ENCODE peak calls at places on chromosomes 3 and 15, in four cellular contexts. Z is MM.1S, G is MCF 10A, W is adrenal gland. S is an unnamed sample.

GRCh38 chr3:1513662-1514061 is 420.8 kb downstream of the CNTN6 start:
- DNase-seq in Z (no peak), W (no peak), G (no peak), S (no peak)

GRCh38 chr15:73046073-73046472 is 6.2 kb upstream of the NEO1 start:
- DNase-seq in Z (no peak), W (no peak), G (no peak), S (no peak)

GRCh38 chr3:71057526-71057894 is 526.0 kb downstream of the FOXP1 start:
- DNase-seq in W (no peak), Z (no peak), G (peak), S (no peak)

GRCh38 chr3:114411811-114412803 is 118.3 kb downstream of the TIGIT start:
- DNase-seq in G (peak), Z (no peak), W (peak), S (no peak)

GRCh38 chr3:69861556-69861955 is 122.3 kb downstream of the MITF start:
- DNase-seq in W (no peak), G (no peak), Z (no peak), S (no peak)

GRCh38 chr3:51681453-51681852 is 10.4 kb downstream of the TEX264 start:
- DNase-seq in W (no peak), Z (peak), G (peak), S (no peak)

GRCh38 chr3:14598143-14598569 is 53.4 kb upstream of the CCDC174 start:
- DNase-seq in W (no peak), G (peak), Z (peak), S (peak)

GRCh38 chr15:80375968-80376891 is 28.0 kb upstream of the ARNT2 start:
- DNase-seq in Z (peak), W (no peak), G (no peak), S (no peak)

GRCh38 chr3:13110678-13111116 is 37.5 kb upstream of the IQSEC1 start:
- DNase-seq in W (no peak), G (no peak), Z (peak), S (peak)

GRCh38 chr3:5201536-5201935 is 14.0 kb downstream of the EDEM1 start:
- DNase-seq in Z (no peak), G (no peak), W (no peak), S (no peak)

GRCh38 chr3:157542711-157543485 is 39.7 kb upstream of the VEPH1 start:
- DNase-seq in W (peak), Z (no peak), G (peak), S (peak)

GRCh38 chr3:165983284-165983683 is 146.1 kb upstream of the BCHE start:
- DNase-seq in W (no peak), Z (no peak), G (peak), S (no peak)

GRCh38 chr3:179726075-179726742 is 73.4 kb downstream of the USP13 start:
- DNase-seq in Z (no peak), G (no peak), W (no peak), S (no peak)

GRCh38 chr15:67074886-67075229 is 9.5 kb downstream of the SMAD3 start:
- DNase-seq in Z (no peak), G (no peak), W (no peak), S (no peak)

GRCh38 chr3:33425456-33425855 is 14.7 kb downstream of the UBP1 start:
- DNase-seq in W (no peak), Z (no peak), G (no peak), S (no peak)

GRCh38 chr3:133114198-133114597 is 76.0 kb downstream of the TMEM108 start:
- DNase-seq in Z (no peak), W (no peak), G (peak), S (no peak)

GRCh38 chr15:94027571-94027970 is 203.8 kb upstream of the MCTP2 start:
- DNase-seq in Z (no peak), G (no peak), W (no peak), S (no peak)

GRCh38 chr15:75662823-75663519 is 15.3 kb downstream of the SNX33 start:
- DNase-seq in G (no peak), W (no peak), Z (no peak), S (no peak)

GRCh38 chr3:66812126-66812525 is 186.0 kb upstream of the KBTBD8 start:
- DNase-seq in Z (peak), W (no peak), G (peak), S (no peak)

GRCh38 chr3:5087209-5087608 is 34.9 kb upstream of the ARL8B start:
- DNase-seq in W (no peak), G (no peak), Z (no peak), S (no peak)

GRCh38 chr3:13492976-13493866 is 13.1 kb downstream of the HDAC11 start:
- DNase-seq in Z (no peak), G (no peak), W (no peak), S (no peak)

GRCh38 chr15:55856506-55856905 is 113.6 kb upstream of the PRTG start:
- DNase-seq in G (no peak), Z (no peak), W (no peak), S (no peak)

GRCh38 chr3:38496131-38496910 is at the start of gene EXOG:
- DNase-seq in G (peak), Z (peak), W (peak), S (peak)

GRCh38 chr3:188446791-188447190 is 292.8 kb downstream of the LPP start:
- DNase-seq in Z (peak), G (no peak), W (no peak), S (peak)

GRCh38 chr15:78925956-78926743 is 18.7 kb downstream of the CTSH start:
- DNase-seq in W (no peak), G (no peak), Z (no peak), S (no peak)

GRCh38 chr15:85603703-85604102 is 191.0 kb downstream of the KLHL25 start:
- DNase-seq in G (no peak), W (no peak), Z (no peak), S (no peak)

GRCh38 chr3:195574497-195575304 is 9.0 kb downstream of the APOD start:
- DNase-seq in Z (no peak), G (no peak), W (no peak), S (no peak)

GRCh38 chr15:60395276-60396011 is 2.3 kb downstream of the ANXA2 start:
- DNase-seq in Z (no peak), W (no peak), G (peak), S (no peak)

GRCh38 chr3:47512416-47513124 is 942 bp downstream of the ELP6 start:
- DNase-seq in G (peak), Z (peak), W (peak), S (no peak)

GRCh38 chr3:23592961-23593931 is 212.5 kb upstream of the UBE2E1 start:
- DNase-seq in G (no peak), W (no peak), Z (no peak), S (no peak)

GRCh38 chr15:62421289-62421688 is 256.2 kb upstream of the C2CD4B start:
- DNase-seq in W (no peak), G (no peak), Z (no peak), S (no peak)

GRCh38 chr15:55407631-55407948 is 569 bp downstream of the CCPG1 start:
- DNase-seq in W (no peak), Z (peak), G (no peak), S (peak)

GRCh38 chr15:25056484-25057429 is 102.0 kb downstream of the SNRPN start:
- DNase-seq in Z (no peak), G (no peak), W (peak), S (no peak)

GRCh38 chr3:141292346-141293058 is 60.9 kb downstream of the PXYLP1 start:
- DNase-seq in Z (no peak), W (no peak), G (no peak), S (no peak)

GRCh38 chr3:141289228-141289772 is 57.7 kb downstream of the PXYLP1 start:
- DNase-seq in G (no peak), Z (no peak), W (no peak), S (no peak)

GRCh38 chr3:141294300-141294699 is 62.7 kb downstream of the PXYLP1 start:
- DNase-seq in G (no peak), W (no peak), Z (no peak), S (no peak)

GRCh38 chr3:141294848-141295247 is 63.2 kb downstream of the PXYLP1 start:
- DNase-seq in Z (no peak), G (no peak), W (no peak), S (no peak)

DNA sequence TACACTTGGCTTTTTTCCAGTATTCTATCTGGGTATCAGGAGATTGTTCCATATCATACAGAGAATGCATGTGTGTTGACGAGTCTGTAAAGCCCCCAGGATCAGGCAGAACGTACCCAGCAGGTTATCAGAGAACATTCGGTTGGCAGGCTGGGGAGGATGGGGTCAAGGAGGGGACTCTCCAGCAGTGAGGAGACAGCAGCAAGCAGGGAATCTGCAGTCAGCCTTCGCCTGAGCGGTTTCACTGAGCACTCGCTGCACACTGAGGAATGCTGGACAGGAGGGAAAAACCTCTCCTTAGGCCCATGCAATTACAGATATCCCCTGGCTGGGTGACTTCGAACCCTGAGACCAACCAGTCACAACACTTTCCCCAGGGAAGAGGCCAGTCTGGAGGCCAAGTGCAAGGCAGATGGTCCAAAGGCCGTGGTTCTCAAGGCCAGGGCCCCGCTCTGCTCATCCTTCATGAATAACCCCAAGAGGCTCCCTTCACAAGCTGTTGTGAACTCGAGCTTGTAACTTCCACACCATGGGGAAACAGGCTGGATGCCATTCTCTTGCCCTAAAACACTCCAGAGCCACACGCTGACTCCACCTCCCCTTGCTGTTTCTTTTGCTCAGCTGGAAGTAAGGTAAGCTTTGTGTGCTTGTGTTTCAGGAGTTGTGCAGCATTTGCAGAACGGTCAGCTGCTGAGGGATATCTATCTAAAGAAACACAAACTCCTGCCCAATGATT is 60.2 kb downstream of the PXYLP1 start:
- DNase-seq in Z (no peak), G (no peak), W (no peak), S (no peak)
- TF ChIP-seq CTCF in Z (no peak), G (no peak), W (no peak), S (no peak)

GRCh38 chr3:25532763-25533162 is 104.7 kb downstream of the RARB start:
- DNase-seq in Z (peak), W (no peak), G (peak), S (peak)
- TF ChIP-seq CTCF in Z (peak), W (peak), G (peak), S (peak)

GRCh38 chr3:17176757-17177156 is 292.0 kb downstream of the PLCL2 start:
- DNase-seq in G (no peak), Z (no peak), W (no peak), S (no peak)
- TF ChIP-seq CTCF in G (no peak), Z (no peak), W (no peak), S (peak)

GRCh38 chr3:99839613-99840012 is 22.0 kb downstream of the CMSS1 start:
- DNase-seq in G (no peak), Z (no peak), W (no peak), S (no peak)

GRCh38 chr3:99845999-99846398 is 28.3 kb downstream of the CMSS1 start:
- DNase-seq in Z (no peak), G (no peak), W (no peak), S (no peak)

GRCh38 chr3:99845335-99845734 is 27.7 kb downstream of the CMSS1 start:
- DNase-seq in W (no peak), G (no peak), Z (no peak), S (no peak)

GRCh38 chr3:99843590-99844260 is 26.1 kb downstream of the CMSS1 start:
- DNase-seq in W (no peak), Z (no peak), G (no peak), S (no peak)

GRCh38 chr3:99842826-99843589 is 25.3 kb downstream of the CMSS1 start:
- DNase-seq in W (no peak), G (peak), Z (peak), S (no peak)
- TF ChIP-seq CTCF in W (peak), G (peak), Z (peak), S (peak)

GRCh38 chr3:58249358-58250092 is 11.9 kb downstream of the ABHD6 start:
- DNase-seq in W (no peak), G (no peak), Z (no peak), S (no peak)
- TF ChIP-seq CTCF in W (no peak), G (no peak), Z (no peak), S (no peak)

DNA sequence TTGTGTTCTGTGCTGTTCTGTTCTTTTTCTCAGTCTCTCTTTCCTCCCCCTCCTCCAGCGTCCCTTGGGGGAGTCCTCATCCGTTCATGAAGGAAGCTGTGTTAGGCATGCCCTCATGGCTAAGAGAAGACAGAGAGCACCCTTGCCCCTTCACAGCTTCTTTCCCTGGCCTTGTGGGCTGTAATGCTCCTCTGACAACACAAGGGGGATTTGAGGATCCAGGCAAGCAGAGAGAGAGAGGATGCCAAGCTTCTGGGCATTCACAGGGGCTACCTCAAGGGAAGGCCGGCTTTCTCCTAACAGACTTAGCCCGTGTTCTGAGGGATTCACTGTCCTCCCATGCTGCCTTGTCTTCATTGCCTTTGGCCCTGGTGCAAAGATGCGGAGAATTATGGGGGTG is 389.5 kb downstream of the LRTM1 start:
- DNase-seq in G (no peak), Z (no peak), W (no peak), S (no peak)
- TF ChIP-seq CTCF in G (no peak), Z (no peak), W (no peak), S (no peak)

GRCh38 chr3:49899815-49900214 is 3.9 kb downstream of the MST1R start:
- DNase-seq in Z (no peak), W (no peak), G (peak), S (no peak)
- TF ChIP-seq CTCF in Z (peak), W (no peak), G (peak), S (no peak)

DNA sequence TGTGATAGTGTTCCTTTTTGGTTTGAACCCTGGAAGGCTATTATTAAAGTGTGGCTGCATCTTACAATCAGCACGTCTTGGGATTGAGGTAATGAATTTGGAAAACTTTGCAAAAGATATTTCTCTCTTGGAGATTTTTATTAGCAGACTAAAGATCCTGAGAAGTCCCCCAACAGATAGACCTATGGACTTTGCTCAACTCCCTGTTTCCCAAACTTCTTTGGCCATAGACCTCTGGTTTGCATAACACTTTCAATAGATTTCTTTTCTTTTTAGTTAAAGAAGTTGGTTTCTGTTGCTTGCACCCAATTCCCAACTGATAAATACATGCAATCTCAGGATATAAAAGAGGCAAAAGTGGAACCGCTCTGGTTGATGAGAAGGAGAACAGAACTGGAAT is 465.8 kb upstream of the PROK2 start:
- DNase-seq in W (no peak), Z (no peak), G (no peak), S (no peak)
- TF ChIP-seq CTCF in W (no peak), Z (no peak), G (no peak), S (no peak)